ENCODE peak calls at places on chromosomes 13 and 19, in four cellular contexts. R is stimulated activated CD8-positive, alpha-beta memory T cell treated with anti-CD3 and anti-CD28 coated beads, Interleukin-7, amount 100 ng/mL, for 1 hour; U is Calu3; Z is astrocyte of the hippocampus. Q is an unnamed sample.

GRCh38 chr13:41502676-41503075 is 45.3 kb downstream of the RGCC start:
- DNase-seq in R (no peak), U (no peak), Z (no peak), Q (no peak)

GRCh38 chr13:112229992-112230872 is 145.9 kb upstream of the SPACA7 start:
- DNase-seq in R (no peak), U (no peak), Z (no peak), Q (no peak)

GRCh38 chr19:3190921-3191805 is 5.4 kb downstream of the NCLN start:
- DNase-seq in R (no peak), U (no peak), Z (no peak), Q (no peak)

GRCh38 chr13:41942462-41943094 is 18.3 kb downstream of the VWA8 start:
- DNase-seq in R (no peak), U (no peak), Z (peak; percentile 67), Q (no peak)

GRCh38 chr19:40403262-40403984 is 9.8 kb downstream of the PRX start:
- DNase-seq in R (peak; percentile 56), U (peak; percentile 98), Z (peak; percentile 93), Q (peak; percentile 84)

GRCh38 chr13:113833111-113833830 is 30.6 kb downstream of the GAS6 start:
- DNase-seq in R (no peak), U (no peak), Z (no peak), Q (no peak)

GRCh38 chr13:51125495-51126226 is 14.6 kb upstream of the C13orf42 start:
- DNase-seq in R (no peak), U (peak; percentile 46), Z (peak; percentile 76), Q (peak; percentile 77)

GRCh38 chr19:13629687-13630357 is 123.5 kb upstream of the CACNA1A start:
- DNase-seq in R (no peak), U (no peak), Z (peak; percentile 52), Q (no peak)

GRCh38 chr19:703651-704446 is 4.9 kb upstream of the PALM start:
- DNase-seq in R (peak; percentile 38), U (peak; percentile 36), Z (peak; percentile 54), Q (peak; percentile 90)

GRCh38 chr13:41541142-41541938 is 84.0 kb downstream of the RGCC start:
- DNase-seq in R (no peak), U (no peak), Z (no peak), Q (no peak)

GRCh38 chr19:7637374-7638256 is 705 bp downstream of the STXBP2 start:
- DNase-seq in R (no peak), U (peak; percentile 53), Z (peak; percentile 12), Q (no peak)

GRCh38 chr13:104024416-104025170 is 958.4 kb upstream of the SLC10A2 start:
- DNase-seq in R (no peak), U (no peak), Z (peak; percentile 16), Q (no peak)

Q was measured in H1.